ENCODE peak calls at places on chromosomes 12 and 14, in ten cellular contexts. One of them, this sample, is unnamed.

GRCh38 chr14:91227183-91227628 is 17.3 kb downstream of the GPR68 start:
- DNase-seq in uterus: no peak
- DNase-seq in CD8-positive, alpha-beta T cell: no peak
- DNase-seq in left ventricle myocardium inferior: no peak
- DNase-seq in psoas muscle: no peak
- DNase-seq in pancreas: no peak
- DNase-seq in heart right ventricle: no peak
- DNase-seq in brain microvascular endothelial cell: no peak
- DNase-seq in IMR-90: no peak
- DNase-seq in fibroblast of lung: no peak
- DNase-seq in this sample: no peak

GRCh38 chr14:72917420-72917819 is 8.8 kb upstream of the DCAF4 start:
- DNase-seq in uterus: no peak
- DNase-seq in CD8-positive, alpha-beta T cell: no peak
- DNase-seq in left ventricle myocardium inferior: no peak
- DNase-seq in psoas muscle: no peak
- DNase-seq in pancreas: no peak
- DNase-seq in heart right ventricle: no peak
- DNase-seq in brain microvascular endothelial cell: no peak
- DNase-seq in IMR-90: no peak
- DNase-seq in fibroblast of lung: no peak
- DNase-seq in this sample: no peak

GRCh38 chr14:58414845-58415244 is 12.5 kb downstream of the TIMM9 start:
- DNase-seq in uterus: no peak
- DNase-seq in CD8-positive, alpha-beta T cell: no peak
- DNase-seq in left ventricle myocardium inferior: no peak
- DNase-seq in psoas muscle: no peak
- DNase-seq in pancreas: no peak
- DNase-seq in heart right ventricle: peak; percentile 21
- DNase-seq in brain microvascular endothelial cell: no peak
- DNase-seq in IMR-90: no peak
- DNase-seq in fibroblast of lung: no peak
- DNase-seq in this sample: no peak

GRCh38 chr12:12715459-12716150 is 1.6 kb upstream of the CDKN1B start:
- DNase-seq in uterus: no peak
- DNase-seq in CD8-positive, alpha-beta T cell: no peak
- DNase-seq in left ventricle myocardium inferior: no peak
- DNase-seq in psoas muscle: no peak
- DNase-seq in pancreas: no peak
- DNase-seq in heart right ventricle: peak; percentile 18
- DNase-seq in brain microvascular endothelial cell: no peak
- DNase-seq in IMR-90: no peak
- DNase-seq in fibroblast of lung: no peak
- DNase-seq in this sample: no peak

GRCh38 chr12:3036901-3037600 is 40.1 kb upstream of the TSPAN9 start:
- DNase-seq in uterus: no peak
- DNase-seq in CD8-positive, alpha-beta T cell: no peak
- DNase-seq in left ventricle myocardium inferior: no peak
- DNase-seq in psoas muscle: no peak
- DNase-seq in pancreas: no peak
- DNase-seq in heart right ventricle: no peak
- DNase-seq in brain microvascular endothelial cell: no peak
- DNase-seq in IMR-90: no peak
- DNase-seq in fibroblast of lung: no peak
- DNase-seq in this sample: no peak

GRCh38 chr12:6701078-6701768 is 608 bp upstream of the PIANP start:
- DNase-seq in uterus: no peak
- DNase-seq in CD8-positive, alpha-beta T cell: no peak
- DNase-seq in left ventricle myocardium inferior: no peak
- DNase-seq in psoas muscle: no peak
- DNase-seq in pancreas: no peak
- DNase-seq in heart right ventricle: no peak
- DNase-seq in brain microvascular endothelial cell: no peak
- DNase-seq in IMR-90: no peak
- DNase-seq in fibroblast of lung: no peak
- DNase-seq in this sample: no peak

GRCh38 chr12:79426121-79426520 is 264.6 kb downstream of the PAWR start:
- DNase-seq in uterus: no peak
- DNase-seq in CD8-positive, alpha-beta T cell: no peak
- DNase-seq in left ventricle myocardium inferior: no peak
- DNase-seq in psoas muscle: no peak
- DNase-seq in pancreas: no peak
- DNase-seq in heart right ventricle: no peak
- DNase-seq in brain microvascular endothelial cell: no peak
- DNase-seq in IMR-90: no peak
- DNase-seq in fibroblast of lung: no peak
- DNase-seq in this sample: no peak

GRCh38 chr14:50773632-50774541 is 57.1 kb downstream of the NIN start:
- DNase-seq in uterus: no peak
- DNase-seq in CD8-positive, alpha-beta T cell: no peak
- DNase-seq in left ventricle myocardium inferior: no peak
- DNase-seq in psoas muscle: peak; percentile 64
- DNase-seq in pancreas: no peak
- DNase-seq in heart right ventricle: no peak
- DNase-seq in brain microvascular endothelial cell: peak; percentile 59
- DNase-seq in IMR-90: peak; percentile 50
- DNase-seq in fibroblast of lung: peak; percentile 64
- DNase-seq in this sample: no peak

GRCh38 chr12:92778525-92778924 is 75.7 kb downstream of the PLEKHG7 start:
- DNase-seq in uterus: no peak
- DNase-seq in CD8-positive, alpha-beta T cell: no peak
- DNase-seq in left ventricle myocardium inferior: no peak
- DNase-seq in psoas muscle: no peak
- DNase-seq in pancreas: no peak
- DNase-seq in heart right ventricle: no peak
- DNase-seq in brain microvascular endothelial cell: no peak
- DNase-seq in IMR-90: no peak
- DNase-seq in fibroblast of lung: peak; percentile 24
- DNase-seq in this sample: no peak
- H3K27ac ChIP-seq in uterus: peak overlapping the region; percentile 20
- H3K27ac ChIP-seq in CD8-positive, alpha-beta T cell: no peak overlapping the region
- H3K27ac ChIP-seq in left ventricle myocardium inferior: peak overlapping the region; percentile 21
- H3K27ac ChIP-seq in psoas muscle: no peak overlapping the region
- H3K27ac ChIP-seq in pancreas: no peak overlapping the region
- H3K27ac ChIP-seq in heart right ventricle: peak overlapping the region; percentile 57
- H3K27ac ChIP-seq in brain microvascular endothelial cell: no peak overlapping the region
- H3K27ac ChIP-seq in IMR-90: no peak overlapping the region
- H3K27ac ChIP-seq in fibroblast of lung: no peak overlapping the region
- H3K27ac ChIP-seq in this sample: no peak overlapping the region

GRCh38 chr14:92789457-92790089 is 4.5 kb upstream of the GOLGA5 start:
- DNase-seq in uterus: no peak
- DNase-seq in CD8-positive, alpha-beta T cell: no peak
- DNase-seq in left ventricle myocardium inferior: no peak
- DNase-seq in psoas muscle: no peak
- DNase-seq in pancreas: no peak
- DNase-seq in heart right ventricle: no peak
- DNase-seq in brain microvascular endothelial cell: no peak
- DNase-seq in IMR-90: peak; percentile 5
- DNase-seq in fibroblast of lung: no peak
- DNase-seq in this sample: no peak

GRCh38 chr14:92786427-92786756 is 7.7 kb upstream of the GOLGA5 start:
- DNase-seq in uterus: no peak
- DNase-seq in CD8-positive, alpha-beta T cell: no peak
- DNase-seq in left ventricle myocardium inferior: no peak
- DNase-seq in psoas muscle: no peak
- DNase-seq in pancreas: no peak
- DNase-seq in heart right ventricle: no peak
- DNase-seq in brain microvascular endothelial cell: no peak
- DNase-seq in IMR-90: no peak
- DNase-seq in fibroblast of lung: no peak
- DNase-seq in this sample: no peak

GRCh38 chr14:92787554-92787953 is 6.6 kb upstream of the GOLGA5 start:
- DNase-seq in uterus: no peak
- DNase-seq in CD8-positive, alpha-beta T cell: no peak
- DNase-seq in left ventricle myocardium inferior: no peak
- DNase-seq in psoas muscle: no peak
- DNase-seq in pancreas: no peak
- DNase-seq in heart right ventricle: no peak
- DNase-seq in brain microvascular endothelial cell: no peak
- DNase-seq in IMR-90: no peak
- DNase-seq in fibroblast of lung: no peak
- DNase-seq in this sample: no peak

GRCh38 chr14:92783813-92784431 is 10.2 kb upstream of the GOLGA5 start:
- DNase-seq in uterus: no peak
- DNase-seq in CD8-positive, alpha-beta T cell: no peak
- DNase-seq in left ventricle myocardium inferior: no peak
- DNase-seq in psoas muscle: no peak
- DNase-seq in pancreas: no peak
- DNase-seq in heart right ventricle: peak; percentile 44
- DNase-seq in brain microvascular endothelial cell: peak; percentile 87
- DNase-seq in IMR-90: peak; percentile 75
- DNase-seq in fibroblast of lung: peak; percentile 82
- DNase-seq in this sample: no peak

DNA sequence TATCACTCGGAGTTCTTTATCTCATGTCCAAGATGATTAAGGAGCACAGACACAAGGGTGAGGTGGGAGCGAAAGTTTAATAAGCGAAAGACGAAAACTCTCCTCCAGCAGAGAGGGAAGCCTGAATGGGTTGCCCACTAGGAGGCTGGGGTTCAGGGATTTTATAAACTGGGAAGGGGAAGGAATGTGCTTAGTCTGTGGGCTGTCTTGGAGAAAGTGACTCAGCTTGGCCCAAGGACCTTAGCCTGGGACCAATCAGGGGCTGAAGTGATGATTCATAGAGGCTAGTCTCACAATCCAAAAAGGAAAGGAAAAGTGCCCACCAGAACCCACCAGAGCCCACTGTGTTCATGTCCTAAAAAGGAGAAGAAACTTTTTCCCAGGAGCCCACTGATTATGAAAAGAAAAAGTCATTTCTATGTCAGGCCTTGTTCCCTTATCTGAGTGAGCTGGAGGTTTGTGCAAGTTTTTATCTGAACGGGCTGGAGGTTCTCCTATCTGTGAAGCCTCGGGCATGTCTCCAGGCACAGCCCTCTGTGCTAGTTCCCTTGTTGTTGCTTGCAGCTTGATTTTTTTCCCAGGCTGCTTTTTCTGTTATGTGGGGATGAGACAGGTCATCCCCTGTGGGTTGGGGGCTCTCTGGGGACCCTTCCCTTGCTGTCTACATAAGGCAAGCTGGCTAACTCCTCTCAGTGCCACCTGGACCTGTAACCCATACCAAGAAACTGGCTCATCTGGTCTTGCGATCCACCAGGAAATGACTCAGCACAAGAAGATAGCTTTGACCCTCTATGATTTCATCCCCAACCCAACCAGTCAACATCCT is 8.3 kb upstream of the GOLGA5 start:
- DNase-seq in uterus: peak; percentile 38
- DNase-seq in CD8-positive, alpha-beta T cell: no peak
- DNase-seq in left ventricle myocardium inferior: peak; percentile 57
- DNase-seq in psoas muscle: no peak
- DNase-seq in pancreas: no peak
- DNase-seq in heart right ventricle: peak; percentile 21
- DNase-seq in brain microvascular endothelial cell: peak; percentile 92
- DNase-seq in IMR-90: peak; percentile 91
- DNase-seq in fibroblast of lung: peak; percentile 81
- DNase-seq in this sample: no peak
- TF ChIP-seq CTCF in uterus: no peak
- TF ChIP-seq CTCF in CD8-positive, alpha-beta T cell: no peak
- TF ChIP-seq CTCF in left ventricle myocardium inferior: no peak
- TF ChIP-seq CTCF in psoas muscle: no peak
- TF ChIP-seq CTCF in pancreas: no peak
- TF ChIP-seq CTCF in heart right ventricle: no peak
- TF ChIP-seq CTCF in brain microvascular endothelial cell: peak; percentile 61
- TF ChIP-seq CTCF in IMR-90: peak; percentile 40
- TF ChIP-seq CTCF in fibroblast of lung: peak; percentile 36
- TF ChIP-seq CTCF in this sample: no peak

GRCh38 chr14:49019467-49020100 is 566.6 kb downstream of the RPS29 start:
- DNase-seq in uterus: no peak
- DNase-seq in CD8-positive, alpha-beta T cell: no peak
- DNase-seq in left ventricle myocardium inferior: no peak
- DNase-seq in psoas muscle: no peak
- DNase-seq in pancreas: no peak
- DNase-seq in heart right ventricle: no peak
- DNase-seq in brain microvascular endothelial cell: no peak
- DNase-seq in IMR-90: no peak
- DNase-seq in fibroblast of lung: no peak
- DNase-seq in this sample: no peak

DNA sequence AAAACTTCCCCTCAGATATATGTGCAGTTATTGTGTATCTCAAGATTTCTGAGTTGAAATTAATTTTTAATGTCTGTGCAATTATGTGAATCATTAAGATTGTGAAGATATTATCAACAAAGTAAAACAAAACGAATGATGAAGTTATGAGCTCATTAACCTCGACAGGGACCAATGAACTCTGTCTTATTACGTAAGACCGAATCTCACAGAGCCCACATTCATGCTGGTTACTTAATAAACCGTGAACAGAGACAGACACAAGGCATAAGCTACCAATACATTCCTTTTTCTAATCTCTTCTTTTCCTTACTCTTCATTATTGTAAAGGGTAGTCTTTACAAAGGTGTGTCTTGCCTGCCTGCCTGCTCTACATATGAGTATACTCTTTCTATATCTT is 568.7 kb downstream of the RPS29 start:
- DNase-seq in uterus: no peak
- DNase-seq in CD8-positive, alpha-beta T cell: no peak
- DNase-seq in left ventricle myocardium inferior: no peak
- DNase-seq in psoas muscle: no peak
- DNase-seq in pancreas: no peak
- DNase-seq in heart right ventricle: no peak
- DNase-seq in brain microvascular endothelial cell: no peak
- DNase-seq in IMR-90: no peak
- DNase-seq in fibroblast of lung: no peak
- DNase-seq in this sample: no peak
- H3K27ac ChIP-seq in uterus: no peak overlapping the region
- H3K27ac ChIP-seq in CD8-positive, alpha-beta T cell: no peak overlapping the region
- H3K27ac ChIP-seq in left ventricle myocardium inferior: no peak overlapping the region
- H3K27ac ChIP-seq in psoas muscle: no peak overlapping the region
- H3K27ac ChIP-seq in pancreas: no peak overlapping the region
- H3K27ac ChIP-seq in heart right ventricle: no peak overlapping the region
- H3K27ac ChIP-seq in brain microvascular endothelial cell: no peak overlapping the region
- H3K27ac ChIP-seq in IMR-90: no peak overlapping the region
- H3K27ac ChIP-seq in fibroblast of lung: no peak overlapping the region
- H3K27ac ChIP-seq in this sample: no peak overlapping the region

DNA sequence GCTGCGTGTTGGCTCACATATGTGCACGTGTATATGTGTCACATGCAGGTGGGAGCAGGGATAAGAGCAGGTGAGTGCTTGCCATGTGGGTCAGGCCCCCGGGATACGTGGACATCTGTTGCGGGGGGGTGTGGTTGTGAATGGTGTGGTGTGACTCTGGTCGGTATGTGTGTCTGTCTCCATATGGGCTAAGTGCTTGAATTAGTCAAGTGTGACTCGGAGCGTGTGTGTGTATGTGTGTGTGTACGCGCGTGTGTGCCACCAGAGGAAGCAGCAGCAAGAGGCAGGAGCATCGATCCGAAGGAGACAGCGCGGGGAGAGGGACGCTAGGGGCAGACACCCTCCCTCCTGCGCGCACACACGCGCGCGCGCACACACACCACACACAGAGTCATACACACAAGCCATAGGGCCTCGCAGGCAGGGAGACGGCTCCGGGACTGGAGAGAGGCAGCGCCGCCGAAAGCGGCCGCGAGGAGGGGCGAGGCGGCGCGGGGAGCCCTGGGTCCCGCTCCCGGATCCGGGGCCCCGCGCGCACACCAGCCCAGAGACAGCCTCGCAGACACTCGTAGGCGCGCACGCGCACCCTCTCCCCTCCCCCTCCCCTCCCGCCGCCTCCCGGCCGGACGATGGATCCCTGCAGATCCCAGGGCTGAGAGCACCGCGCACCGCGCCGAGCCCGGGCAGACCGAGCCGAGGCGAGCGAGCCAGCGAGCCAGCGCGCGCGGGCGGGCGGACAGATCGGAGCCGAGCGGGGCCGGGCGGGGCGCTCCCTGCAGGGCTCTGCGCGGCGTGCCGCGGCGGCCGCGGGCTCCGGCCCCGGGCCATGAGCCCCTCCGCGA is at the start of gene ASIC1:
- DNase-seq in uterus: peak; percentile 79
- DNase-seq in CD8-positive, alpha-beta T cell: peak; percentile 14
- DNase-seq in left ventricle myocardium inferior: peak; percentile 76
- DNase-seq in psoas muscle: peak; percentile 86
- DNase-seq in pancreas: peak; percentile 90
- DNase-seq in heart right ventricle: peak; percentile 63
- DNase-seq in brain microvascular endothelial cell: peak; percentile 56
- DNase-seq in IMR-90: peak; percentile 67
- DNase-seq in fibroblast of lung: peak; percentile 70
- DNase-seq in this sample: peak; percentile 50
- TF ChIP-seq CTCF in uterus: peak; percentile 25
- TF ChIP-seq CTCF in CD8-positive, alpha-beta T cell: no peak
- TF ChIP-seq CTCF in left ventricle myocardium inferior: peak; percentile 34
- TF ChIP-seq CTCF in psoas muscle: peak; percentile 14
- TF ChIP-seq CTCF in pancreas: no peak
- TF ChIP-seq CTCF in heart right ventricle: no peak
- TF ChIP-seq CTCF in brain microvascular endothelial cell: no peak
- TF ChIP-seq CTCF in IMR-90: no peak
- TF ChIP-seq CTCF in fibroblast of lung: no peak
- TF ChIP-seq CTCF in this sample: no peak